ENCODE peak calls at places on chromosomes 11 and 22, in four cellular contexts. Q, Y, S and C are unnamed samples.

GRCh38 chr11:12175694-12176241 is 65.4 kb downstream of the MICAL2 start:
- DNase-seq in S (no peak), Y (no peak), Q (peak), C (no peak)

GRCh38 chr22:32823024-32823730 is 21.7 kb downstream of the TIMP3 start:
- DNase-seq in Q (peak), Y (peak), S (peak), C (peak)

GRCh38 chr22:46501701-46502100 is 35.7 kb downstream of the CELSR1 start:
- DNase-seq in S (no peak), Y (no peak), Q (no peak), C (no peak)

GRCh38 chr11:121539000-121539399 is 86.2 kb upstream of the SORL1-AS1 start:
- DNase-seq in Y (no peak), S (no peak), Q (no peak), C (no peak)

GRCh38 chr11:47656284-47656915 is 14.0 kb upstream of the MTCH2 start:
- DNase-seq in Y (no peak), Q (no peak), S (no peak), C (no peak)

GRCh38 chr11:128621491-128622136 is 34.3 kb upstream of the ETS1 start:
- DNase-seq in Q (no peak), S (no peak), Y (no peak), C (no peak)

GRCh38 chr11:92225206-92225562 is 566 bp downstream of the FAT3 start:
- DNase-seq in S (no peak), Q (no peak), Y (no peak), C (no peak)

GRCh38 chr11:21263026-21263425 is 593.6 kb downstream of the NELL1 start:
- DNase-seq in Y (no peak), S (no peak), Q (no peak), C (no peak)

GRCh38 chr11:11782532-11783110 is 59.2 kb upstream of the USP47 start:
- DNase-seq in S (no peak), Y (no peak), Q (no peak), C (no peak)

GRCh38 chr11:72613977-72614376 is 60.2 kb downstream of the PDE2A start:
- DNase-seq in S (peak), Q (no peak), Y (no peak), C (no peak)

GRCh38 chr11:76023408-76024068 is 182.8 kb downstream of the WNT11 start:
- DNase-seq in S (no peak), Q (no peak), Y (no peak), C (no peak)

GRCh38 chr11:72223615-72224586 is 666 bp upstream of the INPPL1 start:
- DNase-seq in Q (no peak), S (peak), Y (peak), C (no peak)

GRCh38 chr11:2363816-2364370 is 13.2 kb upstream of the CD81 start:
- DNase-seq in Q (no peak), Y (no peak), S (no peak), C (no peak)

GRCh38 chr11:75246673-75247350 is 6.2 kb downstream of the TPBGL start:
- DNase-seq in S (no peak), Y (no peak), Q (no peak), C (no peak)

GRCh38 chr11:119629085-119629484 is 99.9 kb downstream of the NECTIN1 start:
- DNase-seq in Y (no peak), S (no peak), Q (no peak), C (no peak)

GRCh38 chr11:30917859-30918478 is 331.8 kb upstream of the MPPED2 start:
- DNase-seq in Y (no peak), S (peak), Q (peak), C (peak)

GRCh38 chr11:41201156-41201555 is 258.3 kb downstream of the LRRC4C start:
- DNase-seq in S (peak), Q (no peak), Y (peak), C (peak)

GRCh38 chr11:45794169-45794568 is 10.8 kb upstream of the SLC35C1 start:
- DNase-seq in Q (no peak), S (no peak), Y (peak), C (no peak)

GRCh38 chr11:126915430-126915829 is 85.1 kb downstream of the KIRREL3 start:
- DNase-seq in S (no peak), Q (no peak), Y (no peak), C (no peak)

GRCh38 chr11:88405853-88406252 is 68.3 kb upstream of the CTSC start:
- DNase-seq in Q (no peak), Y (no peak), S (no peak), C (no peak)

GRCh38 chr11:126719740-126720139 is 280.8 kb downstream of the KIRREL3 start:
- DNase-seq in Y (no peak), S (no peak), Q (no peak), C (no peak)

GRCh38 chr11:64501500-64502427 is 89.3 kb upstream of the SLC22A12 start:
- DNase-seq in S (peak), Q (no peak), Y (no peak), C (peak)

GRCh38 chr11:20913113-20913512 is 243.7 kb downstream of the NELL1 start:
- DNase-seq in Y (no peak), S (no peak), Q (no peak), C (no peak)

GRCh38 chr11:36215688-36216050 is 73.6 kb downstream of the COMMD9 start:
- DNase-seq in S (no peak), Q (no peak), Y (no peak), C (no peak)

GRCh38 chr22:45268167-45268957 is 16.4 kb upstream of the UPK3A start:
- DNase-seq in Y (peak), S (peak), Q (peak), C (no peak)

DNA sequence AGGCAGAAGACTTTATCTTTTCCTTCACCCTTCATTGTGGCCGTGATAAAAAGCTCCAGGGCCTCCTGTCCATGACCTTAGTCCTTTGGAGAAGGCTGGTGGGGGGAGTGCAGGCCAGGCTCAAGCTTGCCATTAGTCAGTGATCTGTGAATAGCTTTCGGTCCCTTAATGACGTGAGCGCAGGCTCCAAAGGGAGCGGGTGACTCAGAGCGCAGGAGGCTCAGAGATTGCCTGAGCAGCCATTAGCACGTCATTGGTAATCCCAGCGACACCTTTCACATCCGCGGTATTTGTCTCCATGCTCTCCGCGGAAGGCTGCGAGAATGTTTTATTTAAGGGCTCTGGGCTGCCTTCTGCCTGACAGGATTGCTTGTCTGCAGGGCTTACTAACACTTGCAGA is 458.5 kb downstream of the METTL15 start:
- DNase-seq in Y (peak), S (peak), Q (peak), C (no peak)
- TF ChIP-seq EP300 in Y (no peak), S (no peak), Q (peak), C (no peak)

DNA sequence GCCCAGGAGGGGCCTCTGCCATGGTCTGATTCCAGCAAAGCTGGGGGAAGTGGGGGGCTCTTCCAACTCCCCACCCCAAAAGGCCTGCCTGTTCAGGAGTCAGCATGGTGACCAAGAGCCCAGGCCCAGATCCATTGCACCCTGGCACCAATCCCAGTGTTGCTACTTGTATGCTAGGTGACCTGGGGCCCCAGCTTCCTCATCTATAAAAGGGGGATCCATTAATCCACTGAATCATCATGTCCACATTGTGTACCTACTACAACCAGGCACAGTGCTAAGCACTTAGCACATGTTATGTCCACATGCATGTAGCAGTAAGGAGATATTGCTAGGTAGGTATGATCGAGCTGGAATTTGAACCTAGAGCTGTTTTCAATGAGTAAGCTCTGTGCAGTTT is 2.0 kb downstream of the SYT12 start:
- DNase-seq in Y (no peak), Q (no peak), S (no peak), C (no peak)
- TF ChIP-seq RNF2 in Y (no peak), Q (no peak), S (no peak), C (no peak)

GRCh38 chr11:66834539-66834845 is 8.7 kb upstream of the RCE1 start:
- DNase-seq in S (no peak), Y (no peak), Q (no peak), C (no peak)
- TF ChIP-seq EP300 in S (no peak), Y (no peak), Q (no peak), C (no peak)

GRCh38 chr11:1351278-1351937 is 38.3 kb upstream of the BRSK2 start:
- DNase-seq in Q (no peak), S (peak), Y (no peak), C (peak)
- TF ChIP-seq RNF2 in Q (no peak), S (peak), Y (no peak), C (no peak)

GRCh38 chr11:447923-448731 is 2.0 kb upstream of the PTDSS2 start:
- DNase-seq in Q (peak), S (peak), Y (peak), C (peak)
- TF ChIP-seq EP300 in Q (no peak), S (no peak), Y (no peak), C (peak)

GRCh38 chr22:37186997-37187522 is 987 bp downstream of the C1QTNF6 start:
- DNase-seq in Y (no peak), Q (no peak), S (no peak), C (no peak)

GRCh38 chr22:37187891-37188761 is at the start of gene C1QTNF6:
- DNase-seq in Q (no peak), S (no peak), Y (peak), C (no peak)

GRCh38 chr22:37189011-37189466 is 992 bp upstream of the C1QTNF6 start:
- DNase-seq in Y (no peak), S (no peak), Q (no peak), C (no peak)

GRCh38 chr22:37186228-37186996 is 1.6 kb downstream of the C1QTNF6 start:
- DNase-seq in Q (peak), Y (peak), S (peak), C (peak)

DNA sequence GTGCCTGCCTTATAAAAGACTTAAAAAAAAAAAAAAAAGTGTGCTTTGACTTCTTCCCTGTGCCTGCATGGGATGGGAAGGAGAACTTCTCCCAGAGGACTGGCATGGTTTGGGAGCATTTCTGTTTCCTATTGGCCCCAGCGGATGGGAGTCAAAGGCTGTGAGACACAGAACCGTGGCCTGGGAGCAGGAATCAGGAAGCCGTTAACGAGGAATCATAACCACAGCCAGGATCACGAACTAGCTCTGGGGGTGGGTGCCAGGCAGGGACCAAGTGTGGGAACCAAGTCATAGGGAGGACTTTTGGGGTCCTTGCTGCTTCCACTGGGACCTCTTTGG is 526 bp downstream of the C1QTNF6 start:
- DNase-seq in S (no peak), Y (no peak), Q (no peak), C (no peak)
- TF ChIP-seq RNF2 in S (no peak), Y (no peak), Q (no peak), C (no peak)

GRCh38 chr11:44563716-44564115 is 1.7 kb upstream of the CD82 start:
- DNase-seq in Q (no peak), S (no peak), Y (no peak), C (no peak)

GRCh38 chr11:44564198-44564597 is 1.3 kb upstream of the CD82 start:
- DNase-seq in Q (no peak), S (no peak), Y (no peak), C (no peak)

GRCh38 chr11:44565008-44565745 is at the start of gene CD82:
- DNase-seq in S (peak), Y (peak), Q (peak), C (peak)

GRCh38 chr11:44565746-44566558 is 489 bp downstream of the CD82 start:
- DNase-seq in Y (no peak), Q (no peak), S (peak), C (no peak)

GRCh38 chr11:44564653-44565007 is 833 bp upstream of the CD82 start:
- DNase-seq in Q (peak), S (no peak), Y (no peak), C (no peak)
- TF ChIP-seq EP300 in Q (no peak), S (no peak), Y (no peak), C (no peak)